ENCODE peak calls at places on chromosomes 6 and 20, in seven cellular contexts. M, K, D, A, W, L and U are unnamed samples.
A peak's percentile ranks its signal among the peaks of the same experiment; 100 is the strongest.

GRCh38 chr6:89585156-89585555 is 53.4 kb downstream of the LYRM2 start:
- DNase-seq in K (no peak), M (no peak), D (peak; percentile 33), L (no peak), W (no peak), A (no peak), U (no peak)

GRCh38 chr6:111530218-111530617 is 47.2 kb upstream of the REV3L start:
- DNase-seq in M (no peak), A (no peak), L (no peak), W (no peak), K (no peak), D (no peak), U (no peak)

GRCh38 chr6:40779399-40779798 is 192.2 kb upstream of the LRFN2 start:
- DNase-seq in M (no peak), A (no peak), L (no peak), D (no peak), K (no peak), W (no peak), U (no peak)

GRCh38 chr6:36962874-36963273 is 8.3 kb downstream of the PI16 start:
- DNase-seq in W (peak; percentile 76), L (peak; percentile 59), M (no peak), A (no peak), D (peak; percentile 71), K (peak; percentile 65), U (peak; percentile 59)

GRCh38 chr6:150567360-150567759 is 32.3 kb upstream of the PLEKHG1 start:
- DNase-seq in W (no peak), K (no peak), L (no peak), D (no peak), A (no peak), M (no peak), U (no peak)

GRCh38 chr6:157151989-157152388 is 171.3 kb downstream of the TMEM242 start:
- DNase-seq in D (peak; percentile 80), L (no peak), A (no peak), M (no peak), W (no peak), K (no peak), U (no peak)

GRCh38 chr6:170265655-170266054 is 25.2 kb downstream of the DLL1 start:
- DNase-seq in K (no peak), M (no peak), W (peak; percentile 80), L (peak; percentile 95), D (peak; percentile 44), A (no peak), U (no peak)

GRCh38 chr6:158894192-158894591 is 75.0 kb upstream of the EZR start:
- DNase-seq in A (no peak), K (no peak), M (peak; percentile 59), W (no peak), L (no peak), D (peak; percentile 84), U (no peak)

GRCh38 chr20:40583195-40583594 is 105.8 kb downstream of the MAFB start:
- DNase-seq in L (no peak), D (no peak), K (no peak), W (no peak), M (no peak), A (no peak), U (no peak)

GRCh38 chr6:12012231-12012565 is at the start of gene HIVEP1:
- DNase-seq in L (peak; percentile 31), M (no peak), K (no peak), A (no peak), W (no peak), D (peak; percentile 36), U (no peak)

GRCh38 chr6:10558575-10558974 is 37.4 kb downstream of the GCNT2 start:
- DNase-seq in A (no peak), W (no peak), M (no peak), D (no peak), K (no peak), L (peak; percentile 74), U (no peak)

GRCh38 chr6:31462026-31462963 is 35.6 kb upstream of the MICB start:
- DNase-seq in D (no peak), L (no peak), W (no peak), K (no peak), A (no peak), M (no peak), U (no peak)

GRCh38 chr6:142510217-142510616 is 208.4 kb downstream of the ADGRG6 start:
- DNase-seq in A (no peak), L (no peak), K (no peak), M (no peak), D (no peak), W (no peak), U (no peak)
- H3K27ac ChIP-seq in A (no peak overlapping the region), L (no peak overlapping the region), K (no peak overlapping the region), M (no peak overlapping the region), D (no peak overlapping the region), W (no peak overlapping the region), U (no peak overlapping the region)

GRCh38 chr20:62554214-62554897 is 78.6 kb upstream of the GATA5 start:
- DNase-seq in D (no peak), W (no peak), A (no peak), K (no peak), M (no peak), L (no peak), U (no peak)
- H3K27me3 ChIP-seq in D (no peaks in the 10 kb centered on the region), W (peaks cover 85% of the 10 kb centered on the region), A (peaks cover 18% of the 10 kb centered on the region), K (no peaks in the 10 kb centered on the region), M (no peaks in the 10 kb centered on the region), L (peaks cover 100% of the 10 kb centered on the region), U (peaks cover 9% of the 10 kb centered on the region)

GRCh38 chr20:4794846-4795245 is 73.1 kb downstream of the PRND start:
- DNase-seq in A (no peak), K (no peak), D (no peak), M (no peak), W (no peak), L (no peak), U (no peak)

GRCh38 chr20:4793183-4793582 is 71.5 kb downstream of the PRND start:
- DNase-seq in L (no peak), M (no peak), D (no peak), A (no peak), W (no peak), K (no peak), U (no peak)

GRCh38 chr20:4798010-4798409 is 76.3 kb downstream of the PRND start:
- DNase-seq in W (no peak), K (no peak), L (no peak), A (no peak), M (no peak), D (no peak), U (no peak)

GRCh38 chr20:4797275-4797674 is 75.6 kb downstream of the PRND start:
- DNase-seq in K (no peak), A (no peak), M (no peak), L (no peak), W (no peak), D (no peak), U (no peak)

DNA sequence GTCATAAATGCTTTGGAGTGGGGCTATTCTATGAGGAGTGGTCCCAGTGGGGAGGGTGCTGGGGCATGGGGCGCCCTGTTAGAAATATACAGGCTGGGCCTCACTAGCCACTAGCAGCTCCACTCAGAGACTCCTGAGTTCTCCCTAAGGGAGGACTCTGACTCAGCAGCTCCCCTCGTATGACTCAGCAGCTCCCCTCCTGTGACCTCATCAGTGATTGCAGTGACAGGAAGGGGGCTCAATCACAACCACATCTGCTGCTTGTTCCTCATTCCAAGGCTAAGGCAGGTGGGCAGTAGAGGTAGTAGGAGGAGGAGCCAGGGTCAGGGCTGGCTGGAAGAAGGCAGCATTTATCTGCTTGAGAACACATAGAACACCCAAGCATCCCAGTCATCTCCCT is 73.7 kb downstream of the PRND start:
- DNase-seq in W (no peak), D (peak; percentile 74), L (no peak), K (no peak), A (no peak), M (no peak), U (peak; percentile 35)
- H3K27ac ChIP-seq in W (no peak overlapping the region), D (no peak overlapping the region), L (no peak overlapping the region), K (no peak overlapping the region), A (peak overlapping the region; percentile 14), M (no peak overlapping the region), U (no peak overlapping the region)

DNA sequence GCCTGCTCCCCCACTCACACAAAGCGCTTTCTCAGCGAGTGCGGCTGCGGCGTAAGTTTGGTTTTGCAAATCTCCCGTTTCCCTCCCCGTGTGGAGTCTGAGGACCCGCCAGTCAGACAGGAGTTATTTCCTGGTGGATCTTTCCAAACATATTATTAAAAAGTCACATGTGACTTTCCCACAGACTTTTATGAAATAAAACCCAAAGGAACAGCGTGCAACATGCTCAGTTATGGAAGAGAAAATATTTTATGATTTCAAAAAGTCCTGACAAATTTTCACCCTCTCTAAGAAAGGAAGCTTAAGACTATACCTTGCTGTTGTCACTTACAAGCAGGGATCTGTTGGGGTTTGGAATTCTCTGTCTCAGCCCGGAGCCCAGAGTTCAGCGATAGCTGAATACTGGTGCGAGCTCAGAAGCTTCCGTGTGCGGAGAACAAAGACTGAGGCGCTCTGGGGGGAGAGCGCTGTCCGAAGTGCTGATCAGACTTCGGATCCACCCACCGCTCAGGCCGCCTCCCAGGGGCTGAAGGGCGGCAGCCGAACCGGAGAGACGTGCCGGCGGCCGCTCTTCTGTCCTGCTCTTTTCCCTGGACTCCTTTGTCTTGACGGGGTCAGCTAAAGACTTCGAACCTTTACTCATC is 2.5 kb upstream of the MYT1 start:
- DNase-seq in D (peak; percentile 66), L (no peak), A (no peak), W (no peak), M (no peak), K (no peak), U (no peak)
- H3K27me3 ChIP-seq in D (peaks cover 58% of the 10 kb centered on the region), L (peaks cover 100% of the 10 kb centered on the region), A (no peaks in the 10 kb centered on the region), W (peaks cover 71% of the 10 kb centered on the region), M (peaks cover 15% of the 10 kb centered on the region), K (peaks cover 2% of the 10 kb centered on the region), U (peaks cover 13% of the 10 kb centered on the region)

DNA sequence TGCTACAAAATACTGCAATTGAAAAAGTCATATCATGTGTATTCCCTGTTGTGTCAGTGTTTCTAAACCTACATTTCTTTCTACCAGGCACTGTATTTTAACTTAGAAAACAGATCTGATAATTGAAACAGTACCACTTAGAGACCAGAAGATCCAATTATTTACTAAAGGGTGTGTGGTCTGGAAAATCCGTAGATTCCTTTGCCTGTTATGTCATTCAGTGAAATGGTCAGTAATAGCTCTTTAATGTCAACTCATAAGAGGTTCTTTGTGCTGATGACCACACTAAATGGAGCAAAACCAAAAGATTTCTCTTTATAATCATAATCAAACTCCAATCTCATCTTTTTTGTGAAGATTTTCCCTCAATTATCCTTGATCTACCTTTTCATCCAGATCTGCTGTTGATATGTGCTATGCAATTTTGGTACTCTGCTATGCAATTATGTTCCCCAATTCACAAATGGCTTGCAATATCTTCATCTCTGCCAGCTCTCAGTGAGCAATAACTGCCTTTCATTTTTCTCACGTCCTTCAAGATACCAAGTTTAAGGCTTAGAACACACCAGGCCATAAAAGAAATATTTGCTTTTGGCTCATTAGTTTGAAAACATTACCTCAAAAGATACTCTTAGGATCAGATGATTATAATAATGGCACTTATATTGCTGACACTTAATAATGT is 165.5 kb downstream of the MOXD1 start:
- DNase-seq in A (no peak), M (no peak), D (no peak), W (no peak), K (no peak), L (no peak), U (no peak)
- H3K27ac ChIP-seq in A (no peak overlapping the region), M (no peak overlapping the region), D (no peak overlapping the region), W (no peak overlapping the region), K (no peak overlapping the region), L (no peak overlapping the region), U (no peak overlapping the region)

GRCh38 chr6:27237089-27237723 is 10.3 kb upstream of the PRSS16 start:
- DNase-seq in M (peak; percentile 91), W (no peak), D (peak; percentile 54), K (no peak), L (no peak), A (no peak), U (no peak)
- H3K27me3 ChIP-seq in M (no peaks in the 10 kb centered on the region), W (peaks cover 95% of the 10 kb centered on the region), D (peaks cover 42% of the 10 kb centered on the region), K (peaks cover 59% of the 10 kb centered on the region), L (peaks cover 95% of the 10 kb centered on the region), A (no peaks in the 10 kb centered on the region), U (peaks cover 31% of the 10 kb centered on the region)